ENCODE peak calls at places on chromosomes 6 and 20, in seven cellular contexts. One of them, this sample, is unnamed.
A peak's percentile ranks its signal among the peaks of the same experiment; 100 is the strongest.

GRCh38 chr6:52539607-52540006 is 37.3 kb downstream of the TRAM2 start:
- DNase-seq in HEK293T: no peak
- DNase-seq in mucosa of gallbladder: no peak
- DNase-seq in AG04449: no peak
- DNase-seq in choroid plexus epithelial cell: peak; percentile 59
- DNase-seq in ELF-1: no peak
- DNase-seq in germinal center: no peak
- DNase-seq in this sample: no peak

GRCh38 chr6:13454286-13455221 is 32.8 kb downstream of the GFOD1 start:
- DNase-seq in HEK293T: no peak
- DNase-seq in mucosa of gallbladder: peak; percentile 66
- DNase-seq in AG04449: no peak
- DNase-seq in choroid plexus epithelial cell: peak; percentile 78
- DNase-seq in ELF-1: no peak
- DNase-seq in germinal center: peak; percentile 45
- DNase-seq in this sample: no peak

GRCh38 chr20:58557713-58558335 is 42.6 kb upstream of the APCDD1L start:
- DNase-seq in HEK293T: no peak
- DNase-seq in mucosa of gallbladder: no peak
- DNase-seq in AG04449: no peak
- DNase-seq in choroid plexus epithelial cell: no peak
- DNase-seq in ELF-1: no peak
- DNase-seq in germinal center: no peak
- DNase-seq in this sample: no peak

GRCh38 chr6:138099832-138100231 is 7.4 kb downstream of the PERP start:
- DNase-seq in HEK293T: no peak
- DNase-seq in mucosa of gallbladder: no peak
- DNase-seq in AG04449: peak; percentile 76
- DNase-seq in choroid plexus epithelial cell: peak; percentile 87
- DNase-seq in ELF-1: no peak
- DNase-seq in germinal center: no peak
- DNase-seq in this sample: no peak

GRCh38 chr20:17806739-17807441 is 107.1 kb downstream of the BANF2 start:
- DNase-seq in HEK293T: no peak
- DNase-seq in mucosa of gallbladder: peak; percentile 63
- DNase-seq in AG04449: peak; percentile 17
- DNase-seq in choroid plexus epithelial cell: peak; percentile 95
- DNase-seq in ELF-1: peak; percentile 73
- DNase-seq in germinal center: no peak
- DNase-seq in this sample: no peak

GRCh38 chr6:36698196-36698595 is 570 bp downstream of the RAB44 start:
- DNase-seq in HEK293T: no peak
- DNase-seq in mucosa of gallbladder: no peak
- DNase-seq in AG04449: no peak
- DNase-seq in choroid plexus epithelial cell: no peak
- DNase-seq in ELF-1: no peak
- DNase-seq in germinal center: no peak
- DNase-seq in this sample: no peak

GRCh38 chr6:168138436-168138835 is 59.4 kb upstream of the FRMD1 start:
- DNase-seq in HEK293T: no peak
- DNase-seq in mucosa of gallbladder: no peak
- DNase-seq in AG04449: no peak
- DNase-seq in choroid plexus epithelial cell: no peak
- DNase-seq in ELF-1: no peak
- DNase-seq in germinal center: no peak
- DNase-seq in this sample: no peak

GRCh38 chr6:15966000-15966399 is 162.9 kb upstream of the MYLIP start:
- DNase-seq in HEK293T: no peak
- DNase-seq in mucosa of gallbladder: no peak
- DNase-seq in AG04449: no peak
- DNase-seq in choroid plexus epithelial cell: no peak
- DNase-seq in ELF-1: no peak
- DNase-seq in germinal center: no peak
- DNase-seq in this sample: no peak

GRCh38 chr6:161694995-161695394 is 421.1 kb upstream of the AGPAT4 start:
- DNase-seq in HEK293T: peak; percentile 41
- DNase-seq in mucosa of gallbladder: no peak
- DNase-seq in AG04449: no peak
- DNase-seq in choroid plexus epithelial cell: peak; percentile 66
- DNase-seq in ELF-1: peak; percentile 31
- DNase-seq in germinal center: no peak
- DNase-seq in this sample: no peak

GRCh38 chr6:12761376-12762115 is 45.0 kb downstream of the PHACTR1 start:
- DNase-seq in HEK293T: no peak
- DNase-seq in mucosa of gallbladder: no peak
- DNase-seq in AG04449: peak; percentile 40
- DNase-seq in choroid plexus epithelial cell: peak; percentile 11
- DNase-seq in ELF-1: no peak
- DNase-seq in germinal center: no peak
- DNase-seq in this sample: no peak

GRCh38 chr20:63260943-63261807 is 6.9 kb upstream of the NKAIN4 start:
- DNase-seq in HEK293T: no peak
- DNase-seq in mucosa of gallbladder: no peak
- DNase-seq in AG04449: no peak
- DNase-seq in choroid plexus epithelial cell: no peak
- DNase-seq in ELF-1: peak; percentile 51
- DNase-seq in germinal center: no peak
- DNase-seq in this sample: peak; percentile 59

GRCh38 chr20:26135325-26136110 is 438.9 kb upstream of the ZNF337 start:
- DNase-seq in HEK293T: no peak
- DNase-seq in mucosa of gallbladder: no peak
- DNase-seq in AG04449: no peak
- DNase-seq in choroid plexus epithelial cell: no peak
- DNase-seq in ELF-1: no peak
- DNase-seq in germinal center: no peak
- DNase-seq in this sample: no peak

GRCh38 chr6:34955447-34955846 is 66.4 kb downstream of the ANKS1A start:
- DNase-seq in HEK293T: no peak
- DNase-seq in mucosa of gallbladder: no peak
- DNase-seq in AG04449: no peak
- DNase-seq in choroid plexus epithelial cell: no peak
- DNase-seq in ELF-1: no peak
- DNase-seq in germinal center: no peak
- DNase-seq in this sample: no peak

GRCh38 chr6:16514249-16514648 is 247.0 kb downstream of the ATXN1 start:
- DNase-seq in HEK293T: peak; percentile 51
- DNase-seq in mucosa of gallbladder: no peak
- DNase-seq in AG04449: no peak
- DNase-seq in choroid plexus epithelial cell: peak; percentile 88
- DNase-seq in ELF-1: peak; percentile 45
- DNase-seq in germinal center: peak; percentile 36
- DNase-seq in this sample: no peak

GRCh38 chr20:23690581-23690980 is 1.7 kb upstream of the CST4 start:
- DNase-seq in HEK293T: no peak
- DNase-seq in mucosa of gallbladder: no peak
- DNase-seq in AG04449: no peak
- DNase-seq in choroid plexus epithelial cell: no peak
- DNase-seq in ELF-1: no peak
- DNase-seq in germinal center: no peak
- DNase-seq in this sample: no peak

GRCh38 chr20:52847029-52847660 is 125.0 kb upstream of the TSHZ2 start:
- DNase-seq in HEK293T: no peak
- DNase-seq in mucosa of gallbladder: no peak
- DNase-seq in AG04449: no peak
- DNase-seq in choroid plexus epithelial cell: no peak
- DNase-seq in ELF-1: no peak
- DNase-seq in germinal center: no peak
- DNase-seq in this sample: no peak

GRCh38 chr6:126054258-126054702 is 67.9 kb downstream of the TRMT11 start:
- DNase-seq in HEK293T: no peak
- DNase-seq in mucosa of gallbladder: peak; percentile 84
- DNase-seq in AG04449: no peak
- DNase-seq in choroid plexus epithelial cell: peak; percentile 78
- DNase-seq in ELF-1: no peak
- DNase-seq in germinal center: no peak
- DNase-seq in this sample: no peak

GRCh38 chr6:31042801-31043200 is 32.5 kb downstream of the MUC22 start:
- DNase-seq in HEK293T: peak; percentile 55
- DNase-seq in mucosa of gallbladder: peak; percentile 55
- DNase-seq in AG04449: no peak
- DNase-seq in choroid plexus epithelial cell: peak; percentile 73
- DNase-seq in ELF-1: peak; percentile 84
- DNase-seq in germinal center: peak; percentile 19
- DNase-seq in this sample: peak; percentile 37

GRCh38 chr6:91490672-91491071 is 903.8 kb upstream of the MAP3K7 start:
- DNase-seq in HEK293T: no peak
- DNase-seq in mucosa of gallbladder: no peak
- DNase-seq in AG04449: no peak
- DNase-seq in choroid plexus epithelial cell: no peak
- DNase-seq in ELF-1: no peak
- DNase-seq in germinal center: no peak
- DNase-seq in this sample: no peak

GRCh38 chr6:15872252-15873103 is 209.7 kb upstream of the DTNBP1 start:
- DNase-seq in HEK293T: no peak
- DNase-seq in mucosa of gallbladder: no peak
- DNase-seq in AG04449: no peak
- DNase-seq in choroid plexus epithelial cell: peak; percentile 63
- DNase-seq in ELF-1: no peak
- DNase-seq in germinal center: no peak
- DNase-seq in this sample: no peak

GRCh38 chr20:57782631-57783041 is 72.8 kb upstream of the PMEPA1 start:
- DNase-seq in HEK293T: no peak
- DNase-seq in mucosa of gallbladder: no peak
- DNase-seq in AG04449: no peak
- DNase-seq in choroid plexus epithelial cell: no peak
- DNase-seq in ELF-1: peak; percentile 34
- DNase-seq in germinal center: no peak
- DNase-seq in this sample: no peak

GRCh38 chr6:14682821-14683220 is 563.0 kb upstream of the JARID2 start:
- DNase-seq in HEK293T: no peak
- DNase-seq in mucosa of gallbladder: no peak
- DNase-seq in AG04449: peak; percentile 44
- DNase-seq in choroid plexus epithelial cell: peak; percentile 77
- DNase-seq in ELF-1: no peak
- DNase-seq in germinal center: no peak
- DNase-seq in this sample: no peak

GRCh38 chr20:47535088-47535487 is 33.4 kb downstream of the NCOA3 start:
- DNase-seq in HEK293T: peak; percentile 19
- DNase-seq in mucosa of gallbladder: no peak
- DNase-seq in AG04449: no peak
- DNase-seq in choroid plexus epithelial cell: no peak
- DNase-seq in ELF-1: peak; percentile 78
- DNase-seq in germinal center: no peak
- DNase-seq in this sample: peak; percentile 14

GRCh38 chr6:134436281-134436815 is 118.4 kb upstream of the SGK1 start:
- DNase-seq in HEK293T: peak; percentile 64
- DNase-seq in mucosa of gallbladder: no peak
- DNase-seq in AG04449: peak; percentile 88
- DNase-seq in choroid plexus epithelial cell: peak; percentile 98
- DNase-seq in ELF-1: peak; percentile 23
- DNase-seq in germinal center: peak; percentile 60
- DNase-seq in this sample: no peak

GRCh38 chr6:12891595-12891994 is 175.0 kb downstream of the PHACTR1 start:
- DNase-seq in HEK293T: no peak
- DNase-seq in mucosa of gallbladder: no peak
- DNase-seq in AG04449: no peak
- DNase-seq in choroid plexus epithelial cell: no peak
- DNase-seq in ELF-1: no peak
- DNase-seq in germinal center: no peak
- DNase-seq in this sample: no peak

GRCh38 chr20:14445310-14445709 is 107.9 kb upstream of the FLRT3 start:
- DNase-seq in HEK293T: no peak
- DNase-seq in mucosa of gallbladder: no peak
- DNase-seq in AG04449: no peak
- DNase-seq in choroid plexus epithelial cell: no peak
- DNase-seq in ELF-1: no peak
- DNase-seq in germinal center: no peak
- DNase-seq in this sample: no peak

GRCh38 chr6:29129326-29130012 is 21.6 kb downstream of the OR2J3 start:
- DNase-seq in HEK293T: no peak
- DNase-seq in mucosa of gallbladder: no peak
- DNase-seq in AG04449: no peak
- DNase-seq in choroid plexus epithelial cell: no peak
- DNase-seq in ELF-1: no peak
- DNase-seq in germinal center: no peak
- DNase-seq in this sample: no peak

GRCh38 chr20:28562510-28562898 is 2695.0 kb upstream of the DEFB115 start:
- DNase-seq in HEK293T: no peak
- DNase-seq in mucosa of gallbladder: no peak
- DNase-seq in AG04449: peak; percentile 60
- DNase-seq in choroid plexus epithelial cell: peak; percentile 80
- DNase-seq in ELF-1: peak; percentile 49
- DNase-seq in germinal center: no peak
- DNase-seq in this sample: no peak

GRCh38 chr6:17418281-17419188 is 25.1 kb downstream of the CAP2 start:
- DNase-seq in HEK293T: no peak
- DNase-seq in mucosa of gallbladder: no peak
- DNase-seq in AG04449: no peak
- DNase-seq in choroid plexus epithelial cell: peak; percentile 50
- DNase-seq in ELF-1: peak; percentile 86
- DNase-seq in germinal center: no peak
- DNase-seq in this sample: peak; percentile 6

GRCh38 chr6:36692220-36692619 is 5.4 kb upstream of the RAB44 start:
- DNase-seq in HEK293T: no peak
- DNase-seq in mucosa of gallbladder: no peak
- DNase-seq in AG04449: no peak
- DNase-seq in choroid plexus epithelial cell: no peak
- DNase-seq in ELF-1: no peak
- DNase-seq in germinal center: peak; percentile 69
- DNase-seq in this sample: no peak

GRCh38 chr6:121755500-121755899 is 320.1 kb downstream of the GJA1 start:
- DNase-seq in HEK293T: no peak
- DNase-seq in mucosa of gallbladder: no peak
- DNase-seq in AG04449: no peak
- DNase-seq in choroid plexus epithelial cell: peak; percentile 23
- DNase-seq in ELF-1: no peak
- DNase-seq in germinal center: no peak
- DNase-seq in this sample: no peak

GRCh38 chr6:122788208-122788607 is 850 bp upstream of the SMPDL3A start:
- DNase-seq in HEK293T: no peak
- DNase-seq in mucosa of gallbladder: no peak
- DNase-seq in AG04449: no peak
- DNase-seq in choroid plexus epithelial cell: peak; percentile 28
- DNase-seq in ELF-1: no peak
- DNase-seq in germinal center: no peak
- DNase-seq in this sample: no peak

GRCh38 chr6:43299338-43300293 is 1.6 kb downstream of the SLC22A7 start:
- DNase-seq in HEK293T: no peak
- DNase-seq in mucosa of gallbladder: no peak
- DNase-seq in AG04449: no peak
- DNase-seq in choroid plexus epithelial cell: no peak
- DNase-seq in ELF-1: no peak
- DNase-seq in germinal center: no peak
- DNase-seq in this sample: no peak

GRCh38 chr20:18496740-18497592 is at the start of gene RBBP9:
- DNase-seq in HEK293T: peak; percentile 86
- DNase-seq in mucosa of gallbladder: peak; percentile 85
- DNase-seq in AG04449: peak; percentile 1
- DNase-seq in choroid plexus epithelial cell: peak; percentile 83
- DNase-seq in ELF-1: peak; percentile 91
- DNase-seq in germinal center: peak; percentile 79
- DNase-seq in this sample: peak; percentile 85